ENCODE peak calls at places on chromosomes 4 and X, in five cellular contexts. J, O, U, V and D are unnamed samples.

GRCh38 chrX:155068165-155068564 is 2.8 kb downstream of the CMC4 start:
- DNase-seq in J (peak; percentile 41), V (no peak), O (no peak), U (peak; percentile 46), D (no peak)

GRCh38 chr4:117447925-117448324 is 362.5 kb upstream of the TRAM1L1 start:
- DNase-seq in O (no peak), U (peak; percentile 12), J (no peak), V (no peak), D (peak; percentile 67)

GRCh38 chr4:61556277-61556676 is 356.2 kb downstream of the ADGRL3 start:
- DNase-seq in J (no peak), V (no peak), O (no peak), U (peak; percentile 71), D (no peak)

GRCh38 chr4:105946771-105947170 is 51.5 kb downstream of the NPNT start:
- DNase-seq in J (no peak), U (no peak), O (no peak), V (no peak), D (no peak)

GRCh38 chr4:53147179-53147578 is 218.7 kb downstream of the SCFD2 start:
- DNase-seq in J (no peak), O (no peak), V (no peak), U (no peak), D (no peak)

GRCh38 chrX:24229400-24229879 is 79.9 kb downstream of the ZFX start:
- DNase-seq in U (no peak), V (no peak), O (no peak), J (no peak), D (no peak)

GRCh38 chrX:141619336-141619735 is 29.8 kb downstream of the SPANXA2 start:
- DNase-seq in U (no peak), V (no peak), J (no peak), O (no peak), D (no peak)

GRCh38 chr4:107913283-107913899 is 18.0 kb upstream of the CYP2U1 start:
- DNase-seq in J (peak; percentile 12), U (peak; percentile 59), O (no peak), V (peak; percentile 49), D (no peak)

GRCh38 chr4:158496030-158496741 is 25.5 kb upstream of the RXFP1 start:
- DNase-seq in V (peak; percentile 27), J (peak; percentile 1), U (peak; percentile 10), O (no peak), D (peak; percentile 88)

GRCh38 chrX:55057691-55058249 is 17.1 kb upstream of the PAGE2B start:
- DNase-seq in V (peak; percentile 26), O (no peak), U (peak; percentile 7), J (peak; percentile 2), D (no peak)

GRCh38 chrX:10904220-10904619 is 206.9 kb upstream of the HCCS start:
- DNase-seq in U (no peak), V (no peak), J (no peak), O (no peak), D (no peak)

GRCh38 chrX:110046971-110047370 is 44.1 kb downstream of the TMEM164 start:
- DNase-seq in O (no peak), J (no peak), U (no peak), V (no peak), D (no peak)

GRCh38 chr4:56463711-56464110 is 3.7 kb upstream of the SRP72 start:
- DNase-seq in V (no peak), U (no peak), J (no peak), O (no peak), D (no peak)

GRCh38 chrX:139882299-139882698 is 50.6 kb downstream of the ATP11C start:
- DNase-seq in U (no peak), V (no peak), J (no peak), O (no peak), D (no peak)

GRCh38 chr4:87123241-87123640 is 97.2 kb downstream of the KLHL8 start:
- DNase-seq in J (no peak), U (no peak), V (no peak), O (no peak), D (no peak)

DNA sequence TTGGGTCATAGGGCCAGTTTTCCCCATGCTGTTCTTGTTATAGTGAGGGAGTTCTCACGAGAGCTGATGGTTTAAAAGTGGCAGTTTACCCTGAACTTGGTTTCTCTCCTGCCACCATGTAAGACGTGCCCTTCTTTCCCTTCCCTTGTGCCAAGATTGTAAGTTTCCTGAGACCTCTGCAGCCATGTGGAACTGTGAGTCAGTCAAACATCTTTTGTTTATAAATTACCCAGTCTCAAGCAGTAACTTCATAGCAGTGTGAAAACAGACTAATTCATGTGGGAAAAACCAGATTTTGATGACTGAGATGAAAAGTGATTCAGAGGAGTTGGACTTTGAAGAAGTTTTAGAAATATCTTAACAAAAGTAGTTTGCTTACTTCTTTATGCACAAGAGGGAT is 101.4 kb downstream of the ARHGAP10 start:
- DNase-seq in J (no peak), U (no peak), O (no peak), V (no peak), D (no peak)
- TF ChIP-seq HDAC2 in J (no peak), U (no peak), O (no peak), V (no peak), D (no peak)

GRCh38 chr4:3330682-3331081 is 37.9 kb downstream of the RGS12 start:
- DNase-seq in J (no peak), O (no peak), V (no peak), U (no peak), D (no peak)

GRCh38 chr4:3331511-3332394 is 38.9 kb downstream of the RGS12 start:
- DNase-seq in U (no peak), J (no peak), O (no peak), V (no peak), D (no peak)

GRCh38 chr4:3332498-3332897 is 39.7 kb downstream of the RGS12 start:
- DNase-seq in O (no peak), U (no peak), V (no peak), J (no peak), D (no peak)

GRCh38 chr4:3328814-3329663 is 36.2 kb downstream of the RGS12 start:
- DNase-seq in U (no peak), V (no peak), O (no peak), J (no peak), D (peak; percentile 38)

GRCh38 chr4:3329887-3330286 is 37.1 kb downstream of the RGS12 start:
- DNase-seq in J (no peak), U (no peak), V (no peak), O (no peak), D (peak; percentile 30)
- TF ChIP-seq HDAC2 in J (no peak), U (no peak), V (no peak), O (no peak), D (no peak)

GRCh38 chrX:44904542-44905115 is 31.6 kb downstream of the KDM6A start:
- DNase-seq in O (no peak), V (no peak), J (no peak), U (no peak), D (no peak)
- TF ChIP-seq HDAC2 in O (no peak), V (no peak), J (no peak), U (no peak), D (no peak)

GRCh38 chrX:132532955-132533354 is 44.1 kb upstream of the MBNL3 start:
- DNase-seq in O (no peak), J (no peak), V (no peak), U (peak; percentile 87), D (no peak)
- TF ChIP-seq HDAC2 in O (no peak), J (no peak), V (no peak), U (peak; percentile 12), D (no peak)

DNA sequence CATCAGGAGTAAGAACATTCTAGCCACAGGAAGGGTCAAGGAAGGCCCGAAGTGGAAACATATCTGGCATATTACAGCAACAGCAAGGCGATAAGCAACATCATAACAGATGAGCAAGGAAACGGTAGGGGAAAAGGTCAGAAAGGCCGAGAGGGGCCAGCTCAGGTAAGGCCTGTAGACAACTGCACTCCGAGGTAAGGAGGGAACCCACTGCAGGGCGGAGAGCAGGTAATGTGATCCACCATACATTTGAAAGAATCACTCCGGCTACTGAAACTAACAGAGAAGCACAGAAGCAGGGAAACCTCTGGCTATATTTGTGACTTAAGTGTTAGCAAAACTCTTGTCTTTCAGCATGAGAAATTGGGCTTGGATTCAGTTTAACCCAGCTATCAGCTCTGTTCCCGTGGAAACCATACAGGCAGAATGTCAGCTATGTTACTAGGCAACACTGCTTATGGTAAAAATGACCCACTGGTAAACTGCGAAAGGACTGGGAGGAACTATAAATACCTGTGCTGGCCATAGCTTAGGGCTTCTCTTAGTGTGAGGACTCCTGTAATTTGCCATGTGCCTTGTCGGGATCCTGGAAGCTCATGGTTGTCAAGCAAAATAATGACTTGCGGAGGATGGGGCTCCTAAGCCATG is 31.0 kb downstream of the FRYL start:
- DNase-seq in O (no peak), V (no peak), J (no peak), U (no peak), D (no peak)
- TF ChIP-seq HDAC2 in O (no peak), V (no peak), J (no peak), U (no peak), D (no peak)

DNA sequence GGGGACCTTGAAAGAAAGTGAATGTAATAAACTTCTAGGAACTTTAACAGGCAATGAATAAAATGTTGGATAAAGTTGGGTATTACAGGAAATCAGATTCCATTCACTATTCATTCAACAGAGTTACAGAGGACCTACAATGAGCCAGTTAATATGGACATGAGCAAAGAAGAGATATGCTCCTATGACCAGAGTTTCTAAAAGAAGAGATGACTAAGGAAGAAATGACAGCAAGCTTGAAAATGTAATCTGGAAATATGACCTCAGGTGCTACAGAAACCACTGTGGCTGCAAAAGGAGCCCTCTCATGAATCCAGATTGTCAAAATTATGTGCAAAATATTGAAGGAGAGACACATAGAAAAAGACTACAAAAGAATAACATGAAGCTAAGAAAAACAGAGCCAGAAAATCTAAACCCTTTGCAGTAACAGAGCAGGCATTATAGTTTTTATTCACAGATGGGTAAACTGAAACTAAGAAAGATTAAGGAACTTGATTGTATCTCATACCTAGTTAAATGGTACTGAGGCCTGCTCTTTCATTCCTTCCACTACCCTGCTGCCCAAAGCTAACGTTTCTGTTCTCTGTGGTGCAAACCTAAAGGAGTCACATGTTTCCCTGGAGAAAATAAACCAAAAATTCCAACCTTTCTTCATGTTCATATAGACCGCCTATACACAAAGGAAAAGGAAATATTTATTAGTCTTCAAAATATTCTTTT is 378.3 kb downstream of the GBA3 start:
- DNase-seq in O (no peak), U (no peak), J (no peak), V (no peak), D (no peak)
- TF ChIP-seq HDAC2 in O (no peak), U (no peak), J (no peak), V (no peak), D (no peak)

GRCh38 chrX:69503835-69504625 is at the start of gene NALF2:
- DNase-seq in J (peak; percentile 41), U (peak; percentile 59), O (no peak), V (peak; percentile 19), D (no peak)
- TF ChIP-seq HDAC2 in J (no peak), U (no peak), O (no peak), V (no peak), D (no peak)

GRCh38 chr4:101232074-101232776 is 115.1 kb downstream of the PPP3CA start:
- DNase-seq in U (no peak), O (no peak), V (no peak), J (no peak), D (no peak)
- TF ChIP-seq HDAC2 in U (no peak), O (no peak), V (no peak), J (no peak), D (no peak)

GRCh38 chrX:150306002-150306401 is 57.1 kb upstream of the MAMLD1 start:
- DNase-seq in O (no peak), U (no peak), J (no peak), V (no peak), D (no peak)
- TF ChIP-seq HDAC2 in O (no peak), U (no peak), J (no peak), V (no peak), D (no peak)